ENCODE peak calls at places on chromosomes 5 and 9, in four cellular contexts. T is right lobe of liver, K is cardiac muscle cell, S is A549. U is an unnamed sample.

GRCh38 chr5:103808464-103809106 is 246.0 kb upstream of the NUDT12 start:
- DNase-seq in T (no peak), K (peak), S (peak), U (peak)

GRCh38 chr9:127253446-127253845 is 11.1 kb upstream of the GARNL3 start:
- DNase-seq in T (no peak), K (no peak), S (no peak), U (no peak)

GRCh38 chr5:149754481-149754880 is 24.4 kb downstream of the PPARGC1B start:
- DNase-seq in T (no peak), K (no peak), S (no peak), U (no peak)

GRCh38 chr9:121398374-121398773 is 28.3 kb upstream of the STOM start:
- DNase-seq in T (no peak), K (no peak), S (no peak), U (no peak)

GRCh38 chr5:110899566-110900412 is 161.0 kb downstream of the SLC25A46 start:
- DNase-seq in T (no peak), K (no peak), S (no peak), U (no peak)

GRCh38 chr9:12774861-12775367 is at the start of gene LURAP1L:
- DNase-seq in T (peak), K (peak), S (peak), U (peak)

GRCh38 chr9:133237271-133237731 is 28.3 kb upstream of the OBP2B start:
- DNase-seq in T (no peak), K (no peak), S (no peak), U (peak)

GRCh38 chr9:72232778-72233177 is 83.5 kb downstream of the GDA start:
- DNase-seq in T (peak), K (no peak), S (no peak), U (no peak)

GRCh38 chr9:35658144-35658893 is at the start of gene CCDC107:
- DNase-seq in T (peak), K (peak), S (peak), U (peak)

GRCh38 chr9:133714606-133715294 is 23.4 kb downstream of the SARDH start:
- DNase-seq in T (peak), K (peak), S (no peak), U (no peak)

GRCh38 chr9:73143606-73144328 is 7.9 kb upstream of the ANXA1 start:
- DNase-seq in T (no peak), K (no peak), S (peak), U (no peak)

GRCh38 chr5:16067415-16067814 is 112.2 kb downstream of the MARCHF11 start:
- DNase-seq in T (no peak), K (no peak), S (no peak), U (no peak)

GRCh38 chr5:65483474-65484346 is 2.0 kb upstream of the ADAMTS6 start:
- DNase-seq in T (no peak), K (peak), S (peak), U (no peak)

GRCh38 chr5:94422819-94423218 is 195.6 kb downstream of the KIAA0825 start:
- DNase-seq in T (no peak), K (no peak), S (no peak), U (no peak)

GRCh38 chr5:94849821-94850736 is 231.6 kb downstream of the SLF1 start:
- DNase-seq in T (no peak), K (peak), S (peak), U (peak)

GRCh38 chr5:126461838-126462237 is 38.6 kb downstream of the GRAMD2B start:
- DNase-seq in T (no peak), K (no peak), S (no peak), U (peak)

GRCh38 chr5:144126707-144127106 is 43.8 kb downstream of the YIPF5 start:
- DNase-seq in T (no peak), K (no peak), S (no peak), U (no peak)

GRCh38 chr5:168680395-168680794 is 101.2 kb upstream of the PANK3 start:
- DNase-seq in T (no peak), K (no peak), S (no peak), U (no peak)

GRCh38 chr5:179266291-179267070 is 78.8 kb downstream of the ADAMTS2 start:
- DNase-seq in T (peak), K (no peak), S (no peak), U (no peak)

GRCh38 chr5:160171656-160172055 is 52.4 kb upstream of the PWWP2A start:
- DNase-seq in T (no peak), K (no peak), S (no peak), U (no peak)

GRCh38 chr9:93594041-93594756 is 17.8 kb downstream of the PHF2 start:
- DNase-seq in T (peak), K (no peak), S (no peak), U (peak)

GRCh38 chr5:175814676-175815075 is 56.7 kb upstream of the CPLX2 start:
- DNase-seq in T (no peak), K (no peak), S (peak), U (no peak)

GRCh38 chr5:88778736-88779135 is 104.2 kb downstream of the MEF2C start:
- DNase-seq in T (no peak), K (no peak), S (no peak), U (no peak)

GRCh38 chr5:143174714-143175398 is 228.6 kb downstream of the NR3C1 start:
- DNase-seq in T (no peak), K (no peak), S (no peak), U (no peak)

GRCh38 chr5:114237766-114238165 is 124.1 kb upstream of the KCNN2 start:
- DNase-seq in T (no peak), K (no peak), S (peak), U (no peak)

GRCh38 chr5:139579-140442 is 47.8 kb downstream of the PLEKHG4B start:
- DNase-seq in T (no peak), K (no peak), S (no peak), U (no peak)

GRCh38 chr9:96619491-96620154 is at the start of gene CDC14B:
- DNase-seq in T (peak), K (peak), S (peak), U (peak)

GRCh38 chr9:14865206-14865605 is 45.0 kb downstream of the FREM1 start:
- DNase-seq in T (no peak), K (no peak), S (no peak), U (no peak)

GRCh38 chr9:138022121-138022741 is 144.6 kb downstream of the CACNA1B start:
- DNase-seq in T (no peak), K (peak), S (peak), U (peak)

DNA sequence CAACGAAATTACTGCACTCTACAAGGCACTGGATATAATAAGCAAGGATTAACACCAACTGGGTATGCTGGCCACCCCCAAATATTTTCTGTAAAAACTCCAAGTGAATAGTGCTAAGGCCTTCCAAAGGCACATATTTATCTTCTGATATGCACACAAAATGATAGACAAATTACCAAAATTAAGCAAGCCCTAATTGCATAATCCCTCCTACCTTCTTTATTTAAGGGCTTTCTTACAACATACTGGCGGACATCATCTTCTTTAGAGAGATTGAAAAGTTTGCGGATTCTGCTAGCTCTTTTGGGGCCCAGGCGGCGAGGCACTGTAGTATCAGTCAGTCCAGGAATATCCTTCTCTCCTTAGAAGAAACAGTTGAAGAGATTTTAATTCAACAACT is 1.9 kb downstream of the RPS6 start:
- DNase-seq in T (no peak), K (no peak), S (no peak), U (no peak)
- H3K4me3 ChIP-seq in T (no peak), K (peak), S (peak), U (no peak)

GRCh38 chr5:134275822-134276221 is 49.9 kb upstream of the PPP2CA start:
- DNase-seq in T (no peak), K (no peak), S (no peak), U (no peak)

DNA sequence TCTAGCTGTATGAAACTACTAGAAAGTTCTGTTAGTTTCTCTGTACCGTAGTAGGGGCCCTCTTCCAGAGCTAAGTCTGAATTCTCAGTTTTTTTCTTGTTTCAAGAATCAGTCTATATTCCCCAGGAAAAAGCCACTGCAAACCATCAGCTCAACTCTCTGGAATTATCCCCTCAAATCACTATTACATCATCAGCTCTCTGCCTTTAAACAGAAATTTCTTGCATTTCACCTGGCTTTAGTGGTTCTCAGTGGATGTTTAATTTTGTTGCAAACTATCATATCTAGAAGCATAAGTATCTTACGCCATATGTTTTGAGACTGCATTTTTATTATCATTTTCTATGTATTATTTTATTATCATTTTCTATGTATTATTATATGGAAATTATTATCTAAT is 55.2 kb upstream of the PPP2CA start:
- DNase-seq in T (no peak), K (no peak), S (no peak), U (no peak)
- TF ChIP-seq CTCF in T (no peak), K (no peak), S (no peak), U (no peak)

DNA sequence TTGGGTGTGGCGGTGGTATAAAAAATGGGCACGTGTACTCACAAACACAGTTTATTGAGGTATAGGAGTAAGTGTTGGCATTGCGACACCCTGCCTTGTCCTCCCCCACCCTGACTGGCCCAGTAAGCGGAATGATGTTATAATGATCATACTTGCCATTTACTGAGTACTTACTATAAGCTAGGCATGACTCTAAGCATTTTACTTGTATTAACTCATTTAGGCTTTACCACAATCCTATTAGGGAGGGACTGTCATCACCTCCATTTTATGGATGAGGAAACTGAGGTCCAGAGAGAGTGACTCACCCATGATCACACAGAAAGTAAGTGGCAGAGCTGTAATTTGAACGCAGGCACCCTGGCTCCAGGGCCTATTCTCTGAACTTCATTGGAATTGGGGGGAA is 2.3 kb downstream of the SMIM3 start:
- DNase-seq in T (no peak), K (no peak), S (no peak), U (no peak)
- H3K4me3 ChIP-seq in T (no peak), K (no peak), S (no peak), U (no peak)

DNA sequence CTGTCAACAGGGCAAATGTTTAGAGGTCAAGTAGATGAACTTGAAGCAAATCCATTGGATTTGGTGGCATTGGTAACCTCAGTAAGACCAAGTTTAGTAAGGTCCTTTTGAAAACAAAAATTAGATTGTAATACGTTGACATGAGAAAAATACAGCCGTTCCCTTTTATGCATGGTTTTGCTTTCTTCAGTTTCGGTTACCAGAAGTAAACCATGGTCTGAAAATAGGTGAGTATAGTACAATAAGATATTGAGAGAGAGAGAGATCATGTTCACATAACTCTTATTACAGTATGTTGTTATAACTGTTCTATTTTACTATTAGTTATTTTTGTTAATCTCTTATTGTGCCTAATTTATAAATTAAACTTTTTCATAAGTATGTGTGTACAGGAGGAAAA is 156.6 kb upstream of the SLC12A2 start:
- DNase-seq in T (no peak), K (no peak), S (no peak), U (no peak)
- TF ChIP-seq CTCF in T (no peak), K (no peak), S (no peak), U (no peak)

GRCh38 chr5:174325441-174325840 is 279.9 kb downstream of the NSG2 start:
- DNase-seq in T (no peak), K (no peak), S (no peak), U (no peak)

GRCh38 chr5:174327896-174328295 is 282.4 kb downstream of the NSG2 start:
- DNase-seq in T (no peak), K (no peak), S (no peak), U (no peak)

GRCh38 chr5:174325961-174326360 is 280.5 kb downstream of the NSG2 start:
- DNase-seq in T (no peak), K (no peak), S (no peak), U (no peak)

GRCh38 chr5:174327317-174327864 is 281.9 kb downstream of the NSG2 start:
- DNase-seq in T (no peak), K (peak), S (peak), U (peak)

DNA sequence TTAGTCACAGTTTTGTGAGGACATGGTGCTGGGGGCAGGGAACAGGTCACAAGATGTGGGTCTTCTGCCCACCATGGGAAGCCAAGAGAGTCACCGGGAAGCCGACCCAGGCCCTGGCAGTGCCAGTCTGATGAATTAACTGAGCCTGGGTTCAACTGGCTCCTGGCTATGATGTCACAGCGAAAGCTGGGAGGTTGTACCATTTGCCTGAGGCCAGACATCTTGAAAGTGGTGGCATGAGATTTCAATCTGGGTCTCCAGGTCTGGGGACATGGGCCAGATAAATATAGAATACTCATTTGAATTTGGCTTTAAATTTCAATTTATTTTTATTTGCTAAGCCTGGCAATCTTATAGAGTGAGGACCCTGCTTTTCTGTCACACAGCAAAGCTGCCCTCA is 280.9 kb downstream of the NSG2 start:
- DNase-seq in T (no peak), K (no peak), S (no peak), U (no peak)
- H3K4me3 ChIP-seq in T (no peak), K (no peak), S (no peak), U (no peak)

DNA sequence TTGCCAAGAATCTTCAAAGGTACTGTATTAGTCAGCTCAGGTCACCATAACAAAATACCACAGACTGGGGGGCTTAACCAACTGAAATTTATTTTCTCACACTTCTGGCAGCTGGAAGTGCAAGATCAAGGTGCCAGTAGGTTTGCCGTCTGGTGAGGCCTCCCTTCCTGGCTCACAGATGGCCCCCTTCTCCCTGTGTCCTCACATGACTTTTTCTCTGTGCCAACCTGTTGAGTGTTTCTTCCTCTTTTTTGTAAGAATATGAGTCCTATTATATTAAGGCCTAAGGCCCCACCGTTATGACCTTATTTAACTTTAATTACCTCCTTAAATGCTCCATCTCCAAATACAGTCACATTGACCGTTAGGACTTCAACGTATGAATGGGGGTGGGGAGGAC is 156.1 kb upstream of the KIF2A start:
- DNase-seq in T (no peak), K (no peak), S (no peak), U (no peak)
- TF ChIP-seq CTCF in T (no peak), K (no peak), S (no peak), U (no peak)

GRCh38 chr9:18075253-18075977 is 398.5 kb upstream of the ADAMTSL1 start:
- DNase-seq in T (peak), K (no peak), S (no peak), U (no peak)
- H3K4me3 ChIP-seq in T (no peak), K (no peak), S (no peak), U (no peak)

GRCh38 chr5:36059571-36060515 is 6.8 kb downstream of the UGT3A2 start:
- DNase-seq in T (no peak), K (no peak), S (no peak), U (no peak)

GRCh38 chr5:36066001-36066539 is 612 bp downstream of the UGT3A2 start:
- DNase-seq in T (no peak), K (no peak), S (no peak), U (no peak)

GRCh38 chr5:36058776-36059175 is 7.9 kb downstream of the UGT3A2 start:
- DNase-seq in T (no peak), K (no peak), S (no peak), U (no peak)

GRCh38 chr5:36055984-36056383 is 10.7 kb downstream of the UGT3A2 start:
- DNase-seq in T (no peak), K (no peak), S (no peak), U (no peak)

GRCh38 chr5:36060516-36060885 is 6.2 kb downstream of the UGT3A2 start:
- DNase-seq in T (no peak), K (no peak), S (peak), U (no peak)
- TF ChIP-seq CTCF in T (no peak), K (no peak), S (peak), U (no peak)

GRCh38 chr9:101029300-101030021 is 934 bp downstream of the PLPPR1 start:
- DNase-seq in T (no peak), K (peak), S (no peak), U (no peak)

GRCh38 chr9:101030022-101030391 is 1.5 kb downstream of the PLPPR1 start:
- DNase-seq in T (no peak), K (no peak), S (no peak), U (no peak)

GRCh38 chr9:101027733-101028345 is 688 bp upstream of the PLPPR1 start:
- DNase-seq in T (no peak), K (no peak), S (no peak), U (no peak)

GRCh38 chr9:101027246-101027645 is 1.3 kb upstream of the PLPPR1 start:
- DNase-seq in T (no peak), K (no peak), S (no peak), U (no peak)

GRCh38 chr9:101028346-101029299 is at the start of gene PLPPR1:
- DNase-seq in T (peak), K (peak), S (peak), U (peak)
- H3K4me3 ChIP-seq in T (peak), K (peak), S (peak), U (peak)

GRCh38 chr5:92644271-92644886 is 936.6 kb downstream of the NR2F1-AS1 start:
- DNase-seq in T (no peak), K (peak), S (peak), U (no peak)
- TF ChIP-seq CTCF in T (no peak), K (no peak), S (no peak), U (no peak)